ENCODE peak calls at places on chromosomes 5 and 9, in eight cellular contexts. T is fibroblast of lung, S is cardiac muscle cell, P is dorsolateral prefrontal cortex, O is EL, V is NCI-H1092 treated with DMSO at 0.1 percent for 48 hours, Z is astrocyte of the spinal cord, W is memory B cell. K is an unnamed sample.

GRCh38 chr9:85009251-85009650 is 339.7 kb downstream of the NTRK2 start:
- DNase-seq in T (no peak), S (no peak), P (no peak), O (no peak), V (no peak), Z (no peak), W (no peak), K (no peak)

GRCh38 chr5:174187481-174187880 is 142.0 kb downstream of the NSG2 start:
- DNase-seq in T (no peak), S (no peak), P (no peak), O (no peak), V (no peak), Z (no peak), W (no peak), K (no peak)

GRCh38 chr5:135517631-135518030 is 18.1 kb downstream of the NEUROG1 start:
- DNase-seq in T (no peak), S (no peak), P (no peak), O (no peak), V (no peak), Z (no peak), W (no peak), K (no peak)

GRCh38 chr9:101639785-101640437 is 45.1 kb upstream of the PPP3R2 start:
- DNase-seq in T (no peak), S (no peak), P (no peak), O (no peak), V (no peak), Z (peak), W (no peak), K (no peak)

GRCh38 chr9:78989031-78989658 is 582.6 kb upstream of the TLE4 start:
- DNase-seq in T (peak), S (no peak), P (no peak), O (no peak), V (no peak), Z (no peak), W (no peak), K (no peak)

GRCh38 chr9:89579741-89580395 is 24.9 kb upstream of the GADD45G start:
- DNase-seq in T (no peak), S (no peak), P (no peak), O (no peak), V (no peak), Z (no peak), W (no peak), K (no peak)

GRCh38 chr5:68528877-68529276 is 313.3 kb downstream of the PIK3R1 start:
- DNase-seq in T (peak), S (no peak), P (no peak), O (no peak), V (no peak), Z (peak), W (no peak), K (no peak)

GRCh38 chr9:132154925-132155324 is 6.9 kb upstream of the NTNG2 start:
- DNase-seq in T (no peak), S (no peak), P (no peak), O (no peak), V (no peak), Z (no peak), W (no peak), K (no peak)

K was measured in esophagus squamous epithelium.